ENCODE peak calls at places on chromosomes 11 and 22, in eight cellular contexts. One of them, this sample, is unnamed.

GRCh38 chr22:20508815-20509271 is 1.4 kb downstream of the MED15 start:
- DNase-seq in K562: peak
- DNase-seq in endothelial cell of umbilical vein: peak
- DNase-seq in GM23338: no peak
- DNase-seq in prostate gland: no peak
- DNase-seq in HL-60: no peak
- DNase-seq in GM12878: no peak
- DNase-seq in transverse colon: no peak
- DNase-seq in this sample: no peak

GRCh38 chr22:17120711-17121234 is 387 bp downstream of the TMEM121B start:
- DNase-seq in GM12878: no peak
- DNase-seq in K562: peak
- DNase-seq in prostate gland: no peak
- DNase-seq in HL-60: no peak
- DNase-seq in transverse colon: no peak
- DNase-seq in endothelial cell of umbilical vein: no peak
- DNase-seq in GM23338: peak
- DNase-seq in this sample: no peak

GRCh38 chr22:47200273-47201051 is 438.0 kb downstream of the TBC1D22A start:
- DNase-seq in prostate gland: no peak
- DNase-seq in K562: no peak
- DNase-seq in HL-60: no peak
- DNase-seq in GM12878: no peak
- DNase-seq in endothelial cell of umbilical vein: no peak
- DNase-seq in transverse colon: no peak
- DNase-seq in GM23338: no peak
- DNase-seq in this sample: peak

GRCh38 chr11:123475478-123475877 is 45.4 kb downstream of the GRAMD1B start:
- DNase-seq in transverse colon: no peak
- DNase-seq in endothelial cell of umbilical vein: peak
- DNase-seq in GM23338: peak
- DNase-seq in prostate gland: no peak
- DNase-seq in GM12878: no peak
- DNase-seq in K562: no peak
- DNase-seq in HL-60: no peak
- DNase-seq in this sample: peak

GRCh38 chr11:86438685-86439084 is 64.0 kb downstream of the CCDC81 start:
- DNase-seq in HL-60: no peak
- DNase-seq in GM23338: no peak
- DNase-seq in GM12878: no peak
- DNase-seq in K562: no peak
- DNase-seq in transverse colon: no peak
- DNase-seq in endothelial cell of umbilical vein: peak
- DNase-seq in prostate gland: no peak
- DNase-seq in this sample: no peak

GRCh38 chr22:23180893-23181762 is 819 bp downstream of the BCR start:
- DNase-seq in HL-60: no peak
- DNase-seq in endothelial cell of umbilical vein: peak
- DNase-seq in GM12878: no peak
- DNase-seq in prostate gland: no peak
- DNase-seq in K562: peak
- DNase-seq in GM23338: peak
- DNase-seq in transverse colon: peak
- DNase-seq in this sample: no peak

GRCh38 chr11:113159967-113160621 is 154.3 kb upstream of the TTC12 start:
- DNase-seq in GM23338: no peak
- DNase-seq in prostate gland: no peak
- DNase-seq in transverse colon: no peak
- DNase-seq in endothelial cell of umbilical vein: no peak
- DNase-seq in GM12878: no peak
- DNase-seq in HL-60: no peak
- DNase-seq in K562: no peak
- DNase-seq in this sample: no peak

GRCh38 chr22:37186228-37186996 is 1.6 kb downstream of the C1QTNF6 start:
- DNase-seq in endothelial cell of umbilical vein: peak
- DNase-seq in prostate gland: no peak
- DNase-seq in transverse colon: no peak
- DNase-seq in GM23338: peak
- DNase-seq in K562: peak
- DNase-seq in GM12878: peak
- DNase-seq in HL-60: peak
- DNase-seq in this sample: peak

GRCh38 chr22:46842606-46843005 is 80.2 kb downstream of the TBC1D22A start:
- DNase-seq in GM12878: no peak
- DNase-seq in prostate gland: peak
- DNase-seq in endothelial cell of umbilical vein: no peak
- DNase-seq in K562: no peak
- DNase-seq in HL-60: no peak
- DNase-seq in transverse colon: peak
- DNase-seq in GM23338: no peak
- DNase-seq in this sample: peak

GRCh38 chr11:46987183-46987582 is 50.6 kb downstream of the CSTPP1 start:
- DNase-seq in transverse colon: no peak
- DNase-seq in prostate gland: no peak
- DNase-seq in HL-60: no peak
- DNase-seq in K562: no peak
- DNase-seq in endothelial cell of umbilical vein: no peak
- DNase-seq in GM23338: peak
- DNase-seq in GM12878: no peak
- DNase-seq in this sample: no peak

GRCh38 chr11:14269956-14270355 is 89.0 kb downstream of the RRAS2 start:
- DNase-seq in HL-60: no peak
- DNase-seq in endothelial cell of umbilical vein: no peak
- DNase-seq in GM23338: no peak
- DNase-seq in prostate gland: no peak
- DNase-seq in transverse colon: no peak
- DNase-seq in GM12878: no peak
- DNase-seq in K562: no peak
- DNase-seq in this sample: no peak

GRCh38 chr11:75474240-75474639 is 41.2 kb upstream of the KLHL35 start:
- DNase-seq in K562: no peak
- DNase-seq in transverse colon: no peak
- DNase-seq in HL-60: peak
- DNase-seq in prostate gland: no peak
- DNase-seq in GM12878: no peak
- DNase-seq in endothelial cell of umbilical vein: peak
- DNase-seq in GM23338: no peak
- DNase-seq in this sample: no peak

GRCh38 chr11:68652683-68653156 is 31.6 kb upstream of the GAL start:
- DNase-seq in K562: no peak
- DNase-seq in GM12878: no peak
- DNase-seq in endothelial cell of umbilical vein: no peak
- DNase-seq in prostate gland: no peak
- DNase-seq in HL-60: no peak
- DNase-seq in transverse colon: no peak
- DNase-seq in GM23338: no peak
- DNase-seq in this sample: no peak

GRCh38 chr11:86743223-86744118 is 56.9 kb upstream of the PRSS23 start:
- DNase-seq in prostate gland: no peak
- DNase-seq in endothelial cell of umbilical vein: peak
- DNase-seq in GM23338: no peak
- DNase-seq in K562: peak
- DNase-seq in transverse colon: peak
- DNase-seq in GM12878: no peak
- DNase-seq in HL-60: peak
- DNase-seq in this sample: peak

GRCh38 chr11:63764201-63764711 is 4.3 kb downstream of the ZFTA start:
- DNase-seq in GM23338: no peak
- DNase-seq in endothelial cell of umbilical vein: no peak
- DNase-seq in K562: no peak
- DNase-seq in HL-60: no peak
- DNase-seq in prostate gland: no peak
- DNase-seq in transverse colon: peak
- DNase-seq in GM12878: no peak
- DNase-seq in this sample: peak

GRCh38 chr22:39568278-39568981 is 2.1 kb upstream of the CACNA1I start:
- DNase-seq in K562: no peak
- DNase-seq in GM23338: no peak
- DNase-seq in prostate gland: no peak
- DNase-seq in HL-60: no peak
- DNase-seq in endothelial cell of umbilical vein: no peak
- DNase-seq in GM12878: no peak
- DNase-seq in transverse colon: no peak
- DNase-seq in this sample: no peak

GRCh38 chr11:28524098-28524497 is 415.9 kb downstream of the METTL15 start:
- DNase-seq in endothelial cell of umbilical vein: no peak
- DNase-seq in K562: no peak
- DNase-seq in prostate gland: no peak
- DNase-seq in GM23338: no peak
- DNase-seq in transverse colon: no peak
- DNase-seq in GM12878: no peak
- DNase-seq in HL-60: no peak
- DNase-seq in this sample: no peak

DNA sequence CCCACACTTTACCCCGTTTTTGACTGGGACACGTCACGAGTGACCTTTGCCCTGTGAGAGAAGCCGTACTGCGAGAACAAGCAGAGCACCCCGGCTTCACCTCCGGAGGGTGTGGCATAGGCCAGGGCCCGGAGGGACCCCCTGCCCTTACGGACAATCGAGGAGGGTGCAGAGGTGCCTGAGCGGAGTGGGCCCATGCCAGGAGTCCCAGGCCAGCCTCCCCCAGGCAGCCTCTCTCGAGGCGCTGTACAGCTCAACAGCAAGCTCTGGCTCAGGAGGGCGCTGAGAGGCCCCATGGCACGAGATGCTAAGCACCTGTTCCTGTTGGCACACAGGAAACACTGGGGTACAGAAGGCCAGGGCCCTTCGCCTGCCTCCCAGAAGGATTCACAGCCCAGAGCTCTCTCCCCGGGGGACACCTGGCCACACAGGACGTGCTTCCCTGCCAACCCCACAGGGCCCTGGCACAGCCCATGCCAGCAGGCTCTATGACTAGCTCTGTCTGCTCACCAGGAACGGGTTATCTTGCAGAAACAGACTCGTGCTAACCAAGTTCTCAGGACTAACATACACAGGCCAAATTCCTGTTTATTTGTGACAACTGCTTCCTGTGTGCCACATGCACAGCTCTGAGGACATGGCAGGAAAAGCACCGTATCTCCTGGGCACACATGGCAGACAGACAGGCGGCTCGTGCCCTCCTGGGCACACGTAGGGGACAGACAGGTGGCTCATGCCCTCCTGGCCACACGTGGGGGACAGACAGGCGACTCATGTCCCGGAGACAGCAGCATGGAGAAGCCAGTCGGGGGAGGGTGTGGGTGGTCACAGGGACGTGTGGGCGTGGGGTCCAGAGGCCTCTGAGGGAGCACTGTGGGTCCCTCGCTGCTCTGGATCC is 11.6 kb downstream of the TOLLIP start:
- DNase-seq in K562: no peak
- DNase-seq in endothelial cell of umbilical vein: no peak
- DNase-seq in prostate gland: no peak
- DNase-seq in GM23338: no peak
- DNase-seq in transverse colon: peak
- DNase-seq in HL-60: no peak
- DNase-seq in GM12878: no peak
- DNase-seq in this sample: no peak
- TF ChIP-seq POLR2AphosphoS5 in K562: no peak
- TF ChIP-seq POLR2AphosphoS5 in endothelial cell of umbilical vein: no peak
- TF ChIP-seq POLR2AphosphoS5 in prostate gland: no peak
- TF ChIP-seq POLR2AphosphoS5 in GM23338: no peak
- TF ChIP-seq POLR2AphosphoS5 in transverse colon: no peak
- TF ChIP-seq POLR2AphosphoS5 in HL-60: no peak
- TF ChIP-seq POLR2AphosphoS5 in GM12878: no peak
- TF ChIP-seq POLR2AphosphoS5 in this sample: no peak

GRCh38 chr11:1756024-1756561 is 5.7 kb upstream of the IFITM10 start:
- DNase-seq in GM12878: no peak
- DNase-seq in HL-60: no peak
- DNase-seq in GM23338: no peak
- DNase-seq in K562: no peak
- DNase-seq in prostate gland: no peak
- DNase-seq in transverse colon: no peak
- DNase-seq in endothelial cell of umbilical vein: no peak
- DNase-seq in this sample: no peak
- H3K27ac ChIP-seq in GM12878: no peak
- H3K27ac ChIP-seq in HL-60: peak
- H3K27ac ChIP-seq in GM23338: no peak
- H3K27ac ChIP-seq in K562: no peak
- H3K27ac ChIP-seq in prostate gland: no peak
- H3K27ac ChIP-seq in transverse colon: no peak
- H3K27ac ChIP-seq in endothelial cell of umbilical vein: no peak
- H3K27ac ChIP-seq in this sample: no peak

GRCh38 chr11:76603202-76603601 is 67.3 kb downstream of the LRRC32 start:
- DNase-seq in HL-60: no peak
- DNase-seq in K562: no peak
- DNase-seq in GM12878: no peak
- DNase-seq in prostate gland: no peak
- DNase-seq in endothelial cell of umbilical vein: no peak
- DNase-seq in GM23338: no peak
- DNase-seq in transverse colon: no peak
- DNase-seq in this sample: no peak

GRCh38 chr11:76604081-76604601 is 66.4 kb downstream of the LRRC32 start:
- DNase-seq in HL-60: no peak
- DNase-seq in endothelial cell of umbilical vein: no peak
- DNase-seq in GM23338: no peak
- DNase-seq in K562: no peak
- DNase-seq in GM12878: no peak
- DNase-seq in transverse colon: no peak
- DNase-seq in prostate gland: no peak
- DNase-seq in this sample: no peak

GRCh38 chr11:76601712-76602111 is 68.8 kb downstream of the LRRC32 start:
- DNase-seq in GM23338: no peak
- DNase-seq in K562: no peak
- DNase-seq in prostate gland: no peak
- DNase-seq in GM12878: no peak
- DNase-seq in HL-60: no peak
- DNase-seq in endothelial cell of umbilical vein: no peak
- DNase-seq in transverse colon: no peak
- DNase-seq in this sample: no peak

GRCh38 chr11:76601272-76601671 is 69.3 kb downstream of the LRRC32 start:
- DNase-seq in HL-60: no peak
- DNase-seq in GM23338: no peak
- DNase-seq in transverse colon: no peak
- DNase-seq in GM12878: no peak
- DNase-seq in endothelial cell of umbilical vein: no peak
- DNase-seq in prostate gland: no peak
- DNase-seq in K562: no peak
- DNase-seq in this sample: no peak

GRCh38 chr11:76602431-76602861 is 68.1 kb downstream of the LRRC32 start:
- DNase-seq in HL-60: no peak
- DNase-seq in transverse colon: peak
- DNase-seq in endothelial cell of umbilical vein: peak
- DNase-seq in GM12878: no peak
- DNase-seq in K562: no peak
- DNase-seq in GM23338: no peak
- DNase-seq in prostate gland: no peak
- DNase-seq in this sample: no peak
- TF ChIP-seq POLR2AphosphoS5 in HL-60: no peak
- TF ChIP-seq POLR2AphosphoS5 in transverse colon: peak
- TF ChIP-seq POLR2AphosphoS5 in endothelial cell of umbilical vein: no peak
- TF ChIP-seq POLR2AphosphoS5 in GM12878: no peak
- TF ChIP-seq POLR2AphosphoS5 in K562: no peak
- TF ChIP-seq POLR2AphosphoS5 in GM23338: no peak
- TF ChIP-seq POLR2AphosphoS5 in prostate gland: no peak
- TF ChIP-seq POLR2AphosphoS5 in this sample: peak

DNA sequence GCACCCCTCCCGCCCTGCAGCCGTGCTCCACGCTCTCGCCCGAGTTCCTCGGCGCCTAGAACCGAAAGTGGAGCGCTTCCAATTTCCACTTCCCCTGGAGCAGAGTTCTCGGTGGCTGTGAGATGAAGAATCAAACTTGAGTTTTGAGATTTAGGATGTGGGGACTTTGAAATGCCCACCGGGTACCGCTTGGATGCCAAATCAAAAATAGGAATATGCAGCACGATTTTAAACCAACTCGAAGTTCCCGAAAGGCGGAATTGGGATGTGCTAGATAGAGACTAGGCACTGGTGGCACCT is 569 bp downstream of the POLA2 start:
- DNase-seq in transverse colon: peak
- DNase-seq in K562: no peak
- DNase-seq in HL-60: no peak
- DNase-seq in prostate gland: no peak
- DNase-seq in GM23338: no peak
- DNase-seq in GM12878: no peak
- DNase-seq in endothelial cell of umbilical vein: no peak
- DNase-seq in this sample: no peak
- H3K27ac ChIP-seq in transverse colon: peak
- H3K27ac ChIP-seq in K562: peak
- H3K27ac ChIP-seq in HL-60: peak
- H3K27ac ChIP-seq in prostate gland: peak
- H3K27ac ChIP-seq in GM23338: no peak
- H3K27ac ChIP-seq in GM12878: peak
- H3K27ac ChIP-seq in endothelial cell of umbilical vein: peak
- H3K27ac ChIP-seq in this sample: peak

This sample was measured in sigmoid colon.